ENCODE peak calls at places on chromosomes 1 and 21, in nine cellular contexts. V is tibial artery, Y is cardiac muscle cell, E is stomach, P is endodermal cell, B is adrenal gland, H is ovary, Z is uterus, I is left ventricle myocardium inferior. F is an unnamed sample.

GRCh38 chr21:38170705-38171682 is 85.8 kb upstream of the KCNJ15 start:
- DNase-seq in E (peak), H (no peak), Y (no peak), Z (no peak), V (no peak), I (no peak), B (peak), P (no peak), F (no peak)

GRCh38 chr1:100352267-100353072 is at the start of gene CDC14A:
- DNase-seq in I (peak), Z (peak), B (peak), Y (peak), E (peak), V (peak), P (peak), H (peak), F (peak)

GRCh38 chr1:110272045-110272444 is 61.9 kb downstream of the KCNC4 start:
- DNase-seq in P (no peak), Z (no peak), Y (no peak), H (no peak), E (no peak), I (no peak), V (no peak), B (no peak), F (no peak)

GRCh38 chr1:40645110-40645680 is 20.3 kb downstream of the RIMS3 start:
- DNase-seq in Y (no peak), H (no peak), V (no peak), B (no peak), P (no peak), I (no peak), E (no peak), Z (no peak), F (no peak)

GRCh38 chr21:43315244-43316137 is 111.4 kb downstream of the SIK1 start:
- DNase-seq in E (no peak), V (no peak), Y (no peak), I (no peak), Z (no peak), H (no peak), B (no peak), P (no peak), F (no peak)

GRCh38 chr1:113297749-113298148 is 92.6 kb upstream of the MAGI3 start:
- DNase-seq in Z (no peak), B (no peak), Y (no peak), H (no peak), V (no peak), E (no peak), I (no peak), P (no peak), F (no peak)

GRCh38 chr1:185315364-185316108 is 1.5 kb downstream of the IVNS1ABP start:
- DNase-seq in P (no peak), E (peak), V (no peak), I (no peak), H (no peak), Y (no peak), B (no peak), Z (no peak), F (no peak)

GRCh38 chr1:107480548-107480947 is 339.7 kb downstream of the NTNG1 start:
- DNase-seq in P (no peak), I (no peak), H (no peak), B (no peak), Z (peak), E (peak), Y (peak), V (no peak), F (no peak)

GRCh38 chr1:209583408-209583807 is at the start of gene CAMK1G:
- DNase-seq in Z (no peak), P (peak), E (no peak), B (no peak), Y (peak), I (no peak), H (no peak), V (no peak), F (no peak)

GRCh38 chr1:109759513-109760334 is 4.0 kb downstream of the EPS8L3 start:
- DNase-seq in H (peak), V (no peak), B (no peak), Y (no peak), I (no peak), P (peak), Z (peak), E (peak), F (no peak)

GRCh38 chr1:246142320-246142893 is 364.7 kb downstream of the SMYD3 start:
- DNase-seq in B (no peak), P (no peak), H (no peak), Y (peak), V (no peak), E (no peak), Z (no peak), I (no peak), F (no peak)
- H3K4me3 ChIP-seq in B (no peak), P (no peak), H (no peak), Y (no peak), V (no peak), E (no peak), Z (no peak), I (no peak), F (no peak)

DNA sequence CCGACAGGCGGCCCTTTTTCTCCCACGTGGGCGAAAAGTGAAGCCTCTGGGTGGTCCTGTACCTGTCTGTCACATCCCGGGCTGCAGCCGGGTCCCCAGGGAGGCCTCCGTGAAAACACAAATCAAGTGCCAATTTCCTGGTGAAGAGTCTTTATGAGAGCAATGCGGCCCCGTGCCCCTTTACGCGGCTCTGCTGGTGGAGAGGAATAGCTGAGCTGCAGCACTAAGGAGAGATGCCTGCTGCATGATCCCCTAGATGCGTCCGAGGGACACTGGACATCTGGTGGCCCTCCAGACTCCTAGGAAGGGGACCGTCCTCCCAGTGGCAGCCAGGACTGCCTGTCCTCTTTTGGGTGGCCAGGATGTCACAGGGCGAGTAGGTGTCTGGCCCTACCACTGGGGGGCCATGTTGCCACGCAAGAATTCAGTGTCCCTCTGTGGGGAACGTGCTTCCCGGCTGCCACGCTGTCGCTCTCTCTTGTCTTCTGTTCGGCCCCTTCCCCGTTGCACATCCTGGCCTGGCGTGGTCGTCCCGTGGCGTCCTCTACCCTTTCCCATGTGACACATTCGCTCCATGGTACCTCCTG is 38.7 kb downstream of the COL18A1 start:
- DNase-seq in I (no peak), H (peak), B (no peak), P (no peak), Y (no peak), Z (no peak), E (no peak), V (no peak), F (no peak)
- TF ChIP-seq CTCF in I (no peak), H (no peak), B (no peak), P (no peak), Y (no peak), Z (no peak), E (no peak), V (peak), F (no peak)

DNA sequence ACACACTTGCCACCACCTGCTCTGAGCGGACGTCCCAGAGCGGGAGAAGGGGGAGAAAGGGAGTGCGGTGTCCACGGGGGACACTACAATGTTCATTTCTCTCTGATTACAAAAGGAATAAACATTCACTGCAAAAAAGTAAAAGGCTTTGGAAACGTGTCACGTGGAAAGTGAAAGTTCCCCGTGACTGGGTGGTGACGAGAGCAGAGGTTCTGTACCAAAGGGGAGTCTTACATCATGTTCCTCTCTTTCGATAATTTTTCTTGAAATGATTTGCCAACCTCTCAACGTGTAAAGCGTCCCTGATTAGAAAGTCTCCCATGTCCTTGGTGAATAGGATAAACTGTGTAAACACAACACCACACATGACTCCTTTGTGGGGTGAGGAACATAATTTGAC is 22.0 kb upstream of the PRDM15 start:
- DNase-seq in P (no peak), B (peak), V (no peak), Y (no peak), Z (no peak), E (peak), I (no peak), H (no peak), F (no peak)
- H3K27ac ChIP-seq in P (no peak), B (peak), V (no peak), Y (no peak), Z (no peak), E (peak), I (no peak), H (no peak), F (no peak)

GRCh38 chr1:155009221-155009711 is 6.7 kb downstream of the ZBTB7B start:
- DNase-seq in P (no peak), V (no peak), I (no peak), E (no peak), Y (no peak), H (no peak), Z (no peak), B (no peak), F (no peak)
- H3K4me3 ChIP-seq in P (no peak), V (no peak), I (peak), E (peak), Y (no peak), H (no peak), Z (no peak), B (peak), F (peak)

DNA sequence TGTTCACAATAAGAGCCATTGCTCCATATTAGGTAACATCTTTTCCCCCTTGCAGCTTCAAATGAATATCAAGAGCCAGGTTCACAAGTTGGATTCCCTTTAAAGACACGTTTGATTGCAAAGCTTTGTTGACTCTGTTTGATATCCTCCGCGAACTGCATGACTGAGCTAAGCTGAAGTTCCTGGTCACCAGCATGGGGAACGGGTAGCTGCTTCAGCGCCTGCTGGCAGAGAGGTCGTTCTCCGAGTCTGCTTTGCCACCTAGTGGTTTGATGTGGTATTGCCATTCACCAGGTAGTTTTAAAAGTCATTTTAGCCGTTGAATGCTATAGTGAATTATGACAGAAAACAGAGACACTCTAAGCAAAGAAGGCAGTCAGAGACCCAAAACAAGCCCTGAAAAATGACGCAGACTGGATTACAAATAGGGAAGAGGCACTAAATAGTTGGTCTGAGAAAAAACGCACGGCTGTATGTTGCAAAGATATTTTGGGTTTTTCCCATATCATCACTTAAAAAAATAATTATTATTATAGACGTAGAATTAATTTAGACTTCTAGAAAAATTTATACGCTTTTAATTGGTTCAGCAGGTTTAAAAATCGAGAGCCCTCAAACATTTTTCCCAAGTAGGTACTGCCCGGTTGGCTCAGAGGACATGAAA is 193.5 kb upstream of the FMN2 start:
- DNase-seq in P (peak), I (peak), H (peak), Y (peak), B (peak), Z (peak), E (peak), V (peak), F (peak)
- TF ChIP-seq CTCF in P (peak), I (peak), H (peak), Y (peak), B (peak), Z (peak), E (no peak), V (peak), F (peak)

GRCh38 chr21:17853393-17854275 is 34.5 kb upstream of the C21orf91 start:
- DNase-seq in P (no peak), E (no peak), Z (no peak), I (no peak), Y (no peak), H (no peak), V (no peak), B (no peak), F (no peak)

GRCh38 chr21:17858764-17859163 is 39.6 kb upstream of the C21orf91 start:
- DNase-seq in B (no peak), Y (no peak), P (no peak), H (no peak), I (no peak), Z (no peak), E (no peak), V (no peak), F (no peak)

GRCh38 chr21:17859661-17860060 is 40.5 kb upstream of the C21orf91 start:
- DNase-seq in P (no peak), V (no peak), E (no peak), H (no peak), Y (no peak), Z (no peak), I (no peak), B (no peak), F (no peak)

GRCh38 chr21:17854771-17855170 is 35.6 kb upstream of the C21orf91 start:
- DNase-seq in B (no peak), V (no peak), I (no peak), P (no peak), H (no peak), E (no peak), Y (no peak), Z (no peak), F (no peak)
- H3K27ac ChIP-seq in B (no peak), V (no peak), I (no peak), P (no peak), H (no peak), E (no peak), Y (no peak), Z (no peak), F (no peak)

GRCh38 chr1:157136133-157136532 is 2.1 kb downstream of the ETV3 start:
- DNase-seq in I (no peak), Z (no peak), E (no peak), V (no peak), P (peak), B (no peak), H (no peak), Y (no peak), F (no peak)
- H3K4me3 ChIP-seq in I (no peak), Z (no peak), E (no peak), V (no peak), P (peak), B (no peak), H (no peak), Y (no peak), F (no peak)

GRCh38 chr1:212718499-212718898 is 18.9 kb upstream of the BATF3 start:
- DNase-seq in Z (no peak), B (no peak), V (no peak), E (no peak), Y (peak), P (no peak), H (no peak), I (no peak), F (no peak)
- TF ChIP-seq CTCF in Z (no peak), B (no peak), V (no peak), E (no peak), Y (peak), P (peak), H (no peak), I (peak), F (no peak)

DNA sequence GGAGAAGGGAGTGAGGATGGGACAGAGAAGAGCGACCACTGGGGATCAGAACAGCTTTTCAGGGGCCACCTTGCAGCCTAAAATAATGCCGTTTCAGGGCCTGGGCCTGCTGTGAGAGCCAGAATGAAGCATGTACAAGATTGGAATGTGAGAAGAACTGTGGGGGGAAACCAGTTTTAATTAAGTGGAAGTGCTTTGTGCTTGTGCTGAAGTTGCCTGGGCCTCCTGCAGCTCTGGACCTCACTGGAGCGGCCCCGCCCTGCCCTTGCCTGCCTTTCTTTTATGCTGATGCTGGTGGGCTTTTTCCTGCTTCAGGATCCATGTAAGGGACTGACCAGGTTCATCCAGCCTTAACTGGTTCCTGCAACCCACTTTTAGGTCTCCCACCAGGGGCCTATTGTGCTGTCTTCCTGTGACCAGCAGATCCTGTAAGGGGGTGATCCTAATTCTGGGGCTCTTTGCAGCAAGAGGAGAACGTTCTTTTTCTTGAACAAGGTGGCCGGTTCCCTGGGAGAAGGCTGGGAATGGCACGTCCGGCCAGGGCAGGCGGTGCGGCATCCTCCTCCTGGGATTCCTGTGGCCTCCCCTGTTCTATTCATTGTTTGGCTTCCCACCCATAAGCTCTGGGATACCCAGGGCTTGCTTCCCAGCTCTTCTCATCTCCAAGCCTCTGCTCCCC is 3.2 kb downstream of the C1orf226 start:
- DNase-seq in E (no peak), V (no peak), Y (no peak), I (no peak), H (no peak), P (peak), B (no peak), Z (no peak), F (no peak)
- H3K27ac ChIP-seq in E (no peak), V (no peak), Y (no peak), I (no peak), H (no peak), P (peak), B (no peak), Z (no peak), F (no peak)

F was measured in lung.